ENCODE peak calls at places on chromosome 19, in eight cellular contexts. U is RWPE2; D is effector memory CD8-positive, alpha-beta T cell; Q is memory B cell; P is activated CD8-positive, alpha-beta T cell treated with anti-CD3 and anti-CD28 coated beads for 36 hours; A is CD4-positive, alpha-beta T cell; V is T-cell; Y is mucosa of descending colon. J is an unnamed sample.

GRCh38 chr19:10432736-10433130 is 12.4 kb downstream of the PDE4A start:
- ATAC-seq in U (no peak), D (no peak), Q (no peak), P (no peak), A (no peak), V (no peak), Y (no peak), J (no peak)

GRCh38 chr19:8486661-8487136 is 15.7 kb downstream of the PRAM1 start:
- ATAC-seq in U (no peak), D (no peak), Q (no peak), P (no peak), A (no peak), V (no peak), Y (no peak), J (no peak)

GRCh38 chr19:6275170-6275744 is 4.5 kb downstream of the MLLT1 start:
- ATAC-seq in U (no peak), D (no peak), Q (no peak), P (no peak), A (no peak), V (no peak), Y (no peak), J (no peak)

GRCh38 chr19:13208964-13209796 is 59.0 kb downstream of the IER2 start:
- ATAC-seq in U (peak), D (no peak), Q (no peak), P (no peak), A (no peak), V (no peak), Y (no peak), J (peak)

GRCh38 chr19:547836-548720 is 4.2 kb downstream of the GZMM start:
- ATAC-seq in U (no peak), D (no peak), Q (no peak), P (no peak), A (no peak), V (no peak), Y (no peak), J (no peak)

GRCh38 chr19:644363-644762 is 4.7 kb downstream of the FGF22 start:
- ATAC-seq in U (no peak), D (no peak), Q (no peak), P (no peak), A (no peak), V (no peak), Y (no peak), J (no peak)

GRCh38 chr19:46753420-46754155 is 7.3 kb upstream of the STRN4 start:
- ATAC-seq in U (peak), D (peak), Q (peak), P (peak), A (peak), V (peak), Y (peak), J (peak)

GRCh38 chr19:46349311-46349993 is 2.6 kb downstream of the PPP5C start:
- ATAC-seq in U (no peak), D (no peak), Q (no peak), P (no peak), A (no peak), V (no peak), Y (no peak), J (no peak)

GRCh38 chr19:55341191-55342043 is 1.7 kb downstream of the KMT5C start:
- ATAC-seq in U (peak), D (no peak), Q (no peak), P (no peak), A (no peak), V (no peak), Y (peak), J (no peak)

GRCh38 chr19:10962863-10963262 is 2.0 kb downstream of the SMARCA4 start:
- ATAC-seq in U (no peak), D (no peak), Q (no peak), P (no peak), A (no peak), V (no peak), Y (no peak), J (no peak)

GRCh38 chr19:46611791-46612190 is 10.7 kb downstream of the CALM3 start:
- ATAC-seq in U (no peak), D (no peak), Q (peak), P (no peak), A (peak), V (peak), Y (peak), J (no peak)

GRCh38 chr19:50435221-50435620 is 2.5 kb downstream of the MYBPC2 start:
- ATAC-seq in U (no peak), D (no peak), Q (no peak), P (no peak), A (no peak), V (no peak), Y (no peak), J (no peak)

GRCh38 chr19:16830679-16831078 is 1.5 kb downstream of the SIN3B start:
- ATAC-seq in U (no peak), D (no peak), Q (no peak), P (no peak), A (no peak), V (no peak), Y (no peak), J (no peak)

GRCh38 chr19:7981661-7982060 is 23.8 kb downstream of the ELAVL1 start:
- ATAC-seq in U (no peak), D (no peak), Q (no peak), P (no peak), A (no peak), V (no peak), Y (no peak), J (no peak)

GRCh38 chr19:3136684-3137055 is 837 bp downstream of the GNA15 start:
- ATAC-seq in U (peak), D (no peak), Q (no peak), P (no peak), A (no peak), V (no peak), Y (peak), J (peak)

GRCh38 chr19:28574212-28574611 is 638.7 kb downstream of the UQCRFS1 start:
- ATAC-seq in U (no peak), D (no peak), Q (no peak), P (no peak), A (no peak), V (no peak), Y (no peak), J (no peak)